ENCODE peak calls at places on chromosomes 12 and 14, in four cellular contexts. N, E, Y and P are unnamed samples.

GRCh38 chr14:96053600-96054381 is 14.6 kb downstream of the C14orf132 start:
- DNase-seq in Y (peak; percentile 47), E (peak; percentile 99), N (peak; percentile 52), P (peak; percentile 34)

GRCh38 chr14:21999400-21999799 is 325.8 kb upstream of the OR4E1 start:
- DNase-seq in Y (no peak), E (no peak), N (no peak), P (no peak)

GRCh38 chr14:60008042-60008441 is 83.7 kb upstream of the PCNX4 start:
- DNase-seq in N (no peak), E (no peak), Y (no peak), P (no peak)

GRCh38 chr14:99602054-99602787 is 1.8 kb downstream of the CCDC85C start:
- DNase-seq in N (no peak), E (peak; percentile 37), Y (no peak), P (no peak)

GRCh38 chr14:52325126-52325525 is 11.0 kb downstream of the PTGER2 start:
- DNase-seq in N (no peak), Y (no peak), E (peak; percentile 25), P (no peak)

GRCh38 chr12:77615331-77615730 is 215.4 kb upstream of the NAV3 start:
- DNase-seq in Y (no peak), E (no peak), N (no peak), P (peak; percentile 10)

GRCh38 chr12:5817246-5817645 is 127.8 kb downstream of the ANO2 start:
- DNase-seq in E (no peak), N (no peak), Y (no peak), P (no peak)

GRCh38 chr14:23209651-23210423 is 26.4 kb upstream of the SLC7A8 start:
- DNase-seq in N (no peak), E (peak; percentile 50), Y (no peak), P (no peak)

GRCh38 chr14:71247106-71247505 is 339.8 kb downstream of the PCNX1 start:
- DNase-seq in Y (no peak), E (peak; percentile 51), N (no peak), P (no peak)

GRCh38 chr12:108299980-108300696 is 39.0 kb downstream of the CMKLR1 start:
- DNase-seq in E (no peak), Y (no peak), N (no peak), P (no peak)

GRCh38 chr12:52956987-52957386 is 8.1 kb downstream of the KRT18 start:
- DNase-seq in E (peak; percentile 70), Y (no peak), N (no peak), P (peak; percentile 71)

GRCh38 chr14:67817750-67818438 is 1.5 kb upstream of the ZFYVE26 start:
- DNase-seq in E (no peak), Y (no peak), N (no peak), P (no peak)
- H3K4me3 ChIP-seq in E (no peak overlapping the region), Y (no peak overlapping the region), N (no peak overlapping the region), P (no peak overlapping the region)

GRCh38 chr12:124539084-124540041 is 28.0 kb downstream of the NCOR2 start:
- DNase-seq in E (no peak), Y (no peak), N (no peak), P (no peak)
- H3K27ac ChIP-seq in E (no peak overlapping the region), Y (peak overlapping the region; percentile 15), N (no peak overlapping the region), P (peak overlapping the region; percentile 71)

GRCh38 chr12:139585-139984 is 73.0 kb downstream of the IQSEC3 start:
- DNase-seq in N (no peak), Y (no peak), E (peak; percentile 20), P (peak; percentile 71)
- H3K4me3 ChIP-seq in N (peak overlapping the region; percentile 7), Y (no peak overlapping the region), E (no peak overlapping the region), P (no peak overlapping the region)

DNA sequence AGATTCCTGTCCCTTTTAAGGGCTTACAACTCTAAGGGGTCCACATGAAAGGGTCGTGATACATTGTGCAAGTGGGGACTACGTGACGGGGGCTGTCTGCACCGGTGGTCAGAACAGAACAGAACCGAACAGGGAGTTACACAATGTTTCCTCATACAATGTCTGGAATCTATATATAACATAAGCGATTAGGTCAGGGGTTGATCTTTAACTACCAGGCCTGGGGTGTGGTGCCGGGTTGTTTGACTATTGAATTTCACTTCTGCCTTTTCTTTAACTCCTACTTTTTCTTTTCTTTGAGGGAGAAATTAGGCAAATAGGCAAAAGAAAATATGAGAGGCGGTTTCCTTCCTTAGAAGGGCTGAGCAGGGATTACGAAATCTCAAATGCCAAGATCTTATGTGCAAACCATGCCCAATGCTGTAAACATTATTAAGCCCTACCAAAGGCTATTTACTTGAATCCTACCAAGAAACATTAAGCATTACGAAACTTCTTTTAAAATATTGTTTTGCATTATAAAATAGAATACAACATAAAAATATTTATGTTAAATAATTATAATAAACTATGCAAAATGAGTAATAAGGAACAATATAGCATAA is 140.3 kb downstream of the SLC38A6 start:
- DNase-seq in E (no peak), N (no peak), Y (no peak), P (no peak)
- H3K27ac ChIP-seq in E (peak overlapping the region; percentile 43), N (no peak overlapping the region), Y (no peak overlapping the region), P (no peak overlapping the region)

GRCh38 chr12:48873096-48873495 is 7.4 kb upstream of the RND1 start:
- DNase-seq in E (no peak), N (no peak), Y (no peak), P (no peak)
- H3K4me3 ChIP-seq in E (no peak overlapping the region), N (no peak overlapping the region), Y (no peak overlapping the region), P (no peak overlapping the region)

DNA sequence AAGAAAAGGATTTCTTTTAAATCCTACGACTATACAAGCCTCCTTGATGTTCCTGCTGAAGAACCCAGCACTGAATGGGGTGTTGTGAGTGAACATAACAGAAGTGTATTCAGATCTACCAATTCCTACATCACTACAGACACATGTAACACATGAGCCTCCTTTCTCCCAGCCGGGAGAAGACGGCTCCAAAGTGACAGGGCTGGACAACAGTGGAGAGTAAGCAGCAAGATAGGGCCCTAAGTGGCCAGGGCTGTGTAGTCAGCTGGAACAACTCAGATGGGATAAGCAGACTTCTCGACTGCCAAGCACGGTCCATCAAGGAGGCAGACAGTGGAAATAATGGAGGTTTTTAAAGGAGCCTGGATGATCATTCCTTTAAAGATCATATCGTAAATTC is 73.5 kb downstream of the TTC7B start:
- DNase-seq in N (no peak), E (no peak), Y (no peak), P (no peak)
- H3K27ac ChIP-seq in N (no peak overlapping the region), E (no peak overlapping the region), Y (no peak overlapping the region), P (no peak overlapping the region)

GRCh38 chr12:106131671-106132070 is 7.1 kb downstream of the NUAK1 start:
- DNase-seq in Y (peak; percentile 29), E (peak; percentile 71), N (no peak), P (no peak)

GRCh38 chr12:106135075-106135474 is 3.7 kb downstream of the NUAK1 start:
- DNase-seq in N (no peak), Y (no peak), E (peak; percentile 41), P (no peak)

GRCh38 chr12:106132175-106133135 is 6.3 kb downstream of the NUAK1 start:
- DNase-seq in Y (no peak), N (no peak), E (no peak), P (no peak)

GRCh38 chr12:106134294-106134949 is 4.3 kb downstream of the NUAK1 start:
- DNase-seq in E (no peak), Y (no peak), N (no peak), P (no peak)

DNA sequence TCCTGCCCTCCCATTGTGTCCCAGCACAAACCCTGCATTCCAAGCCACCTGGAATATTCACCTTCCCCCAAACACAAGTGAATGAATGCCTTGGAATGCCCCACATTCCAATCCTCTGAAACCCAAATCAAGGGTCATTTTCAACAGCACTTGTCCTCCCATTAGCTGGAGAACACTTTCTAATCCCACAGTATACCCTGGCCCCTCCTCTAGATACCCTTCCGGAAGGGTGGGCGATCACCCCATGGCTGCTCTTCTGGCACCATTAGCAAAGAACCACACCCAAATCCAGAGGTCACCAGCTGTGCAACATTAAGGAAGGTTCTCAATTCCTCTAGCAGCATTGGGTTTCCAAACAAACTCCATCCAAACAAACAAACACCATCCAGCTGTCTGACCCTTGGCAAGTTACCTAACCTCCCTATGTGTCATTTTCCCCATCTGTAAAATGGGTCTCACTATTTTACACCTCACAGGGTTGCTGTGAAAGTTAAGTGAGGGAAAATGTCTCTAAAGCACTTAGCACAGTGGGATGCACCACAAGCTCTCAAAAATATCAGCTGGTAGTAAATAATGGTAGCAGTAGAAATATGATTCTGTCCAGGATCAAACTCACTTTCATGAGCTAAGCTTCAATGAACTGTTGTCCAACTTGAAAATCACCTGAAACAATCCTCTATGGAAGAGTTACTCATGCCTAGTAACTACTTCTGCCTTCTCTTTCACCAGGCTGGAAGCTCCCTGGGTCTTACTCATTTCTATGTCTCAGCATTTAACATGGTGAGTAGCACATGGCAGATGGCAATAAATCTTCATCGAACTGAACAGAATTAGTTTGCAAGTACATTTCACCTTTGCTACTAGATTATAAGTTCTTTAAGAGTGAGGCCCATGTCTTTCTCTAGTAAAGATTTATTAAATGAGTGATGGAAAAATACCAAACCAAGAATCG is 5.3 kb downstream of the NUAK1 start:
- DNase-seq in Y (no peak), N (no peak), E (peak; percentile 54), P (no peak)
- H3K4me3 ChIP-seq in Y (no peak overlapping the region), N (no peak overlapping the region), E (no peak overlapping the region), P (no peak overlapping the region)

GRCh38 chr12:47771304-47771703 is 1.7 kb upstream of the SLC48A1 start:
- DNase-seq in E (no peak), Y (no peak), N (no peak), P (no peak)

GRCh38 chr12:47772094-47772660 is 861 bp upstream of the SLC48A1 start:
- DNase-seq in E (no peak), N (no peak), Y (no peak), P (no peak)

GRCh38 chr12:47768323-47768811 is 4.7 kb upstream of the SLC48A1 start:
- DNase-seq in N (no peak), E (peak; percentile 25), Y (no peak), P (no peak)

GRCh38 chr12:47769234-47770085 is 3.6 kb upstream of the SLC48A1 start:
- DNase-seq in E (no peak), N (no peak), Y (no peak), P (no peak)

DNA sequence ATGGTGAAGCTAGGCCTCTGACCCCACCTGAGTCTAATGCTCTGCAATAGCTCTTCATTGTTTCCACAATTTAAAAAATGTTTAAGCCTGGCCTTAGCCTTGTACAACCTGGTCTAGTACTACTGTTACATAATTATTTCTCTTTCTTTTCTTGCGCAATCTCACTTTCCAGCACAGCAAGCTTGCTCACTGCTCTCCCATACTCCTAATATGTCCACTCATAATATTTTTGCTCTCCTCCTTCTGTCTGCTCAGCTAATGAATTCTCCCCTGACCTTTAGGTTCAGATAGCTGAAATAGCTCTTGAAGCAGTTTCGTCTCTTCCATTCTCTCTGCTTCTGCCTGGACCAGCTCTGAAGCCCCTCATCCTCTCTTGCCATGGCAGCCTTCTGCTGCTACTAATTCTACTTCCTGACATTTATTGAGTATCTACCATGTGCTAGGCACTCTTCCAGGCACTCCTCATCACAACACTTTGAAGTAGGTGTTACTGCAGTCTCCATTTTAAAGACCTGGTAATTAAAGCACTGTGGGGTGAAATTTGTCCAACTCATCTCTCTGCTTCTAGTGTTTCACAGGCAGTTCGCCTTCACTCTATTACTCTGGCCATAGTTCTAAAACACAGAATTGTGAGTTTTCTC is 2.8 kb upstream of the SLC48A1 start:
- DNase-seq in N (no peak), E (peak; percentile 55), Y (no peak), P (no peak)
- H3K27ac ChIP-seq in N (no peak overlapping the region), E (no peak overlapping the region), Y (no peak overlapping the region), P (no peak overlapping the region)